ENCODE peak calls at places on chromosomes 6 and 20, in six cellular contexts. A is esophagus squamous epithelium; E is CD4-positive, alpha-beta T cell; R is AG09319; G is astrocyte of the cerebellum; T is HL-60. D is an unnamed sample.

GRCh38 chr6:24907959-24908358 is 27.8 kb downstream of the RIPOR2 start:
- DNase-seq in G (no peak), R (no peak), A (no peak), E (no peak), T (no peak), D (no peak)

GRCh38 chr20:6504826-6505225 is 262.7 kb upstream of the BMP2 start:
- DNase-seq in E (no peak), T (no peak), A (no peak), G (no peak), R (no peak), D (no peak)

GRCh38 chr6:130680118-130680517 is 147.1 kb upstream of the SMLR1 start:
- DNase-seq in A (no peak), R (no peak), T (no peak), E (no peak), G (no peak), D (no peak)

GRCh38 chr6:42961020-42961470 is 491 bp downstream of the GNMT start:
- DNase-seq in E (no peak), A (no peak), T (no peak), G (no peak), R (no peak), D (no peak)

GRCh38 chr20:17108896-17109295 is 117.9 kb upstream of the PCSK2 start:
- DNase-seq in G (no peak), A (no peak), E (no peak), T (no peak), R (no peak), D (no peak)

GRCh38 chr20:33005132-33005566 is 916 bp upstream of the SUN5 start:
- DNase-seq in G (no peak), T (peak), R (no peak), E (no peak), A (no peak), D (peak)

GRCh38 chr6:38413097-38413800 is 226.5 kb downstream of the BTBD9 start:
- DNase-seq in A (no peak), E (no peak), R (no peak), G (no peak), T (no peak), D (no peak)

GRCh38 chr20:9515211-9515580 is 806 bp downstream of the LAMP5 start:
- DNase-seq in G (no peak), R (no peak), T (no peak), E (no peak), A (no peak), D (no peak)

GRCh38 chr20:37362231-37362792 is 16.4 kb downstream of the SRC start:
- DNase-seq in R (no peak), T (no peak), A (no peak), E (no peak), G (no peak), D (no peak)

GRCh38 chr6:167492096-167492449 is 167.2 kb downstream of the TTLL2 start:
- DNase-seq in R (no peak), A (no peak), T (no peak), G (no peak), E (no peak), D (no peak)

GRCh38 chr6:28252507-28252975 is 472 bp upstream of the ZKSCAN4 start:
- DNase-seq in A (no peak), E (no peak), T (no peak), R (no peak), G (no peak), D (no peak)

GRCh38 chr6:41232667-41233066 is 4.5 kb downstream of the TREML4 start:
- DNase-seq in E (no peak), A (no peak), T (no peak), R (no peak), G (no peak), D (no peak)

GRCh38 chr6:26322645-26323482 is 42.1 kb upstream of the BTN3A2 start:
- DNase-seq in T (no peak), R (peak), A (no peak), G (peak), E (peak), D (peak)

GRCh38 chr6:56752009-56752408 is 109.3 kb upstream of the DST start:
- DNase-seq in R (no peak), A (no peak), G (no peak), E (no peak), T (no peak), D (no peak)

GRCh38 chr6:53070808-53071207 is 5.6 kb downstream of the FBXO9 start:
- DNase-seq in G (no peak), T (no peak), R (no peak), E (no peak), A (no peak), D (no peak)
- TF ChIP-seq CTCF in G (no peak), T (no peak), R (no peak), E (peak), A (no peak), D (no peak)

DNA sequence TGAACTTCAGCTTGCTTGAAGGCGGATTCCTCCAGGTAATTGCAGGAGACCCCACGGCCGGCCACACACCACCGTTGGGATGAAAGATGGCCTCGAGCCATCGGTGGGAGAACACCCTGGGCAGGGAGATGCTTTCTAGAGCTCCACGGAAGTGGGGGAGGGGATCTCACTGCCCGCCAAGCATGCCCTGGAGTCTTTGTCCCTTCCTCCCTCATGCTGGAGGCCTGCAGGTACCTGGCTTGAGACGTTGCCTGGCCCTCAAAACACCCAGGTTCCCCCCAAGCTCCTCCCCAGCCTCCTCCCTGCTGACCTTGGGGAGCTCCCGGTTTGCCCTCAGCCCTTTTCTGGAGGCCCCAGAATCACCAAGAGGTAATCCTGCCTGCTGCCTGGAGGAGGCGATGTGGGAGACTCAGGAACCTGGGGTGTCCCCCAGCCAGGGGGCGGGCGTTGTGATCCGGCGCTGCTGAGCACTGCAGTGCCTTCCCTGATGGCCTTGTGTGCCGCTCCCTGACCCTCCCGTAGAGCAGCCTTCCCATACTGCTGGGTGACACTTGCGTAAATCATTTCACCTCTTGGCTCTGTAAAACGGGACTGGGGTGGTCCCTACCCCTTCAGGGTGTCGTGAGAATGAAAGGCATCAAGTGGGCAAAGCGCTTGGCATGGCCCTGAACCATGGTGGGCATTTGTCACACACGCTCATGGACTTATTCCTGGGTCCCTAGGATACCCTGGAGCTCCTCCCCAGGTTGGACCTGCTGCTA is 91.4 kb downstream of the CEBPB start:
- DNase-seq in A (no peak), T (no peak), E (no peak), R (no peak), G (no peak), D (peak)
- TF ChIP-seq CTCF in A (no peak), T (no peak), E (no peak), R (no peak), G (no peak), D (peak)

GRCh38 chr6:160041608-160042007 is 72.7 kb downstream of the IGF2R start:
- DNase-seq in T (no peak), G (peak), E (no peak), R (peak), A (no peak), D (no peak)
- TF ChIP-seq CTCF in T (no peak), G (peak), E (no peak), R (peak), A (no peak), D (no peak)

GRCh38 chr20:47201074-47201730 is 155.3 kb downstream of the ZMYND8 start:
- DNase-seq in A (no peak), R (no peak), T (no peak), E (no peak), G (no peak), D (no peak)
- TF ChIP-seq CTCF in A (no peak), R (no peak), T (no peak), E (no peak), G (no peak), D (no peak)

GRCh38 chr6:53395986-53396385 is 47.2 kb upstream of the ELOVL5 start:
- DNase-seq in E (no peak), G (no peak), T (no peak), R (no peak), A (no peak), D (no peak)
- TF ChIP-seq CTCF in E (no peak), G (no peak), T (no peak), R (no peak), A (no peak), D (no peak)

DNA sequence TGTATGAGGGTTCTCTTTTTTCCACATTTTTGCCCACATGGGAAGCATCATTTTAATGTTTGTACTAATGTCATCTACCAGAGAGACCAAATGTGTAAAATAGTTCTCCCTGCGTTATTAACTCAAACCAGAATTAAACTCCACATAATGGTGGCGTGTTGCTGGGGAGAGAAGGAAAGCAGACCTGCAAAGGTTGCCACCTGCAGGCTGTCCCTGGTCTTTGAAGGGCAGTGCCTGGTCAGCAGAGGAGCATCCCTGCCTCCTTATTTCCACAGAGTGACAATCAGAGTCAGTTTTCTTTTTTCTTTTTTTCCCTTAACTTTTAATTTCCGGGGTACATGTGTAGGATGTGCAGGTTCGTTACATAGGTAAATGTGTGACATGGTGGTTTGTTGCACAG is 214.5 kb downstream of the TBX18 start:
- DNase-seq in T (no peak), A (no peak), E (no peak), G (no peak), R (no peak), D (no peak)
- TF ChIP-seq CTCF in T (no peak), A (no peak), E (no peak), G (no peak), R (no peak), D (no peak)

D was measured in neural crest cell.